ENCODE peak calls at places on chromosome X, in nine cellular contexts. U, Q, A, Y, B, E, V, M and D are unnamed samples.

GRCh38 chrX:68163446-68163845 is 269.8 kb downstream of the OPHN1 start:
- DNase-seq in U (no peak), Q (no peak), A (no peak), Y (no peak), B (no peak), E (no peak), V (no peak), M (no peak), D (no peak)

GRCh38 chrX:132209527-132209926 is 9.7 kb downstream of the RAP2C start:
- DNase-seq in U (no peak), Q (no peak), A (no peak), Y (no peak), B (no peak), E (no peak), V (no peak), M (no peak), D (no peak)

GRCh38 chrX:128884430-128884829 is 638.9 kb downstream of the SMARCA1 start:
- DNase-seq in U (no peak), Q (no peak), A (no peak), Y (no peak), B (no peak), E (no peak), V (no peak), M (no peak), D (no peak)

GRCh38 chrX:121546317-121546716 is 498.9 kb downstream of the GLUD2 start:
- DNase-seq in U (no peak), Q (no peak), A (no peak), Y (no peak), B (no peak), E (no peak), V (no peak), M (no peak), D (no peak)

GRCh38 chrX:150352114-150352513 is 11.0 kb upstream of the MAMLD1 start:
- DNase-seq in U (no peak), Q (no peak), A (no peak), Y (no peak), B (no peak), E (no peak), V (no peak), M (no peak), D (no peak)

GRCh38 chrX:1492421-1493012 is 39.8 kb upstream of the ASMTL start:
- DNase-seq in U (peak; percentile 21), Q (no peak), A (no peak), Y (no peak), B (no peak), E (no peak), V (no peak), M (peak; percentile 26), D (no peak)

GRCh38 chrX:20320461-20321159 is 53.9 kb upstream of the RPS6KA3 start:
- DNase-seq in U (no peak), Q (no peak), A (no peak), Y (no peak), B (no peak), E (no peak), V (no peak), M (no peak), D (no peak)

GRCh38 chrX:19280636-19281035 is 63.1 kb upstream of the PDHA1 start:
- DNase-seq in U (no peak), Q (no peak), A (no peak), Y (no peak), B (no peak), E (no peak), V (no peak), M (no peak), D (no peak)

GRCh38 chrX:6738518-6739470 is 203.9 kb upstream of the VCX3A start:
- DNase-seq in U (no peak), Q (no peak), A (no peak), Y (no peak), B (no peak), E (no peak), V (no peak), M (no peak), D (no peak)

GRCh38 chrX:27085346-27085745 is 377.8 kb downstream of the PPP4R3C start:
- DNase-seq in U (no peak), Q (no peak), A (no peak), Y (no peak), B (no peak), E (no peak), V (no peak), M (no peak), D (no peak)

GRCh38 chrX:96394566-96394965 is 290.1 kb upstream of the DIAPH2 start:
- DNase-seq in U (no peak), Q (no peak), A (no peak), Y (no peak), B (no peak), E (no peak), V (no peak), M (no peak), D (no peak)

GRCh38 chrX:17459008-17459407 is 84.0 kb downstream of the NHS start:
- DNase-seq in U (no peak), Q (peak; percentile 51), A (no peak), Y (no peak), B (peak; percentile 25), E (no peak), V (no peak), M (no peak), D (peak; percentile 37)

GRCh38 chrX:106168107-106168506 is at the start of gene PWWP3B:
- DNase-seq in U (no peak), Q (peak; percentile 61), A (no peak), Y (no peak), B (no peak), E (peak; percentile 33), V (peak; percentile 7), M (no peak), D (peak; percentile 67)

GRCh38 chrX:130082244-130083106 is 27.8 kb downstream of the ELF4 start:
- DNase-seq in U (peak; percentile 74), Q (peak; percentile 33), A (no peak), Y (peak; percentile 87), B (peak; percentile 53), E (peak; percentile 88), V (no peak), M (peak; percentile 73), D (peak; percentile 76)

GRCh38 chrX:8879750-8880149 is 78.6 kb upstream of the FAM9A start:
- DNase-seq in U (no peak), Q (no peak), A (no peak), Y (no peak), B (no peak), E (no peak), V (no peak), M (no peak), D (no peak)

GRCh38 chrX:65985922-65986588 is 53.8 kb downstream of the VSIG4 start:
- DNase-seq in U (peak; percentile 44), Q (peak; percentile 23), A (no peak), Y (no peak), B (no peak), E (no peak), V (no peak), M (no peak), D (peak; percentile 17)

GRCh38 chrX:30620980-30621716 is 32.1 kb upstream of the GK start:
- DNase-seq in U (no peak), Q (peak; percentile 67), A (no peak), Y (no peak), B (no peak), E (no peak), V (no peak), M (no peak), D (peak; percentile 16)

GRCh38 chrX:14922437-14922836 is 49.2 kb downstream of the MOSPD2 start:
- DNase-seq in U (no peak), Q (no peak), A (no peak), Y (no peak), B (no peak), E (no peak), V (no peak), M (no peak), D (no peak)

GRCh38 chrX:40080896-40081678 is 16.7 kb downstream of the BCOR start:
- DNase-seq in U (no peak), Q (no peak), A (no peak), Y (no peak), B (no peak), E (no peak), V (no peak), M (peak; percentile 60), D (no peak)
- H3K4me1 ChIP-seq in U (peaks cover 33% of the 10 kb centered on the region), Q (no peaks in the 10 kb centered on the region), A (peaks cover 54% of the 10 kb centered on the region), Y (peaks cover 18% of the 10 kb centered on the region), B (peaks cover 17% of the 10 kb centered on the region), E (peaks cover 35% of the 10 kb centered on the region), V (peaks cover 12% of the 10 kb centered on the region), M (no peaks in the 10 kb centered on the region), D (peaks cover 18% of the 10 kb centered on the region)

DNA sequence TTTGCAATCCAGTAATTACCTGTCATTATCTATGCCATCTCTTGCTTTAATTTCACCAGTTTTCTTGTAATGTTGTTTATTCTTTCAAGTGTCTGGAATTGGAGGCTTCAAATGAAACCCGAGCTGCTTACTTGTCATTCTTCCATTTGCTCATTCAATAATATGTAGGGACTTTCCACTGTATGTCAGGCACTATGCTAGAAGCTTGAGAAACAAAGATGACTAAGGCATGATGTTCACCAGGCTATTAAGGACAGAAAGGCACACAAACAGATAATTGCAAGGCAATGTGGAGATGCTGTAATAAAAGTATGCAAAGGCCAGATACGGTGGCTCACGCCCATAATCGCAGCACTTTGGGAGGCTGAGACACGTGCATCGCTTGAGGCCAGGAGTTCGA is 229.6 kb upstream of the TEX13C start:
- DNase-seq in U (no peak), Q (no peak), A (no peak), Y (no peak), B (no peak), E (no peak), V (no peak), M (no peak), D (no peak)
- H3K27ac ChIP-seq in U (no peak overlapping the region), Q (no peak overlapping the region), A (no peak overlapping the region), Y (no peak overlapping the region), B (no peak overlapping the region), E (no peak overlapping the region), V (no peak overlapping the region), M (no peak overlapping the region), D (no peak overlapping the region)

GRCh38 chrX:37873220-37873619 is 25.8 kb upstream of the DYNLT3 start:
- DNase-seq in U (no peak), Q (no peak), A (no peak), Y (no peak), B (no peak), E (no peak), V (no peak), M (no peak), D (no peak)

GRCh38 chrX:37872303-37872655 is 24.9 kb upstream of the DYNLT3 start:
- DNase-seq in U (no peak), Q (no peak), A (no peak), Y (no peak), B (no peak), E (no peak), V (no peak), M (no peak), D (no peak)

GRCh38 chrX:37871626-37872302 is 24.4 kb upstream of the DYNLT3 start:
- DNase-seq in U (no peak), Q (no peak), A (no peak), Y (no peak), B (peak; percentile 17), E (no peak), V (no peak), M (no peak), D (no peak)

GRCh38 chrX:37879692-37880091 is 32.3 kb upstream of the DYNLT3 start:
- DNase-seq in U (no peak), Q (no peak), A (no peak), Y (no peak), B (no peak), E (no peak), V (no peak), M (no peak), D (no peak)

GRCh38 chrX:37876716-37877115 is 29.3 kb upstream of the DYNLT3 start:
- DNase-seq in U (no peak), Q (no peak), A (no peak), Y (no peak), B (no peak), E (no peak), V (no peak), M (no peak), D (no peak)
- H3K4me1 ChIP-seq in U (no peaks in the 10 kb centered on the region), Q (no peaks in the 10 kb centered on the region), A (peaks cover 5% of the 10 kb centered on the region), Y (no peaks in the 10 kb centered on the region), B (no peaks in the 10 kb centered on the region), E (no peaks in the 10 kb centered on the region), V (no peaks in the 10 kb centered on the region), M (no peaks in the 10 kb centered on the region), D (no peaks in the 10 kb centered on the region)

GRCh38 chrX:111498538-111499103 is 12.8 kb upstream of the SERTM2 start:
- DNase-seq in U (no peak), Q (no peak), A (no peak), Y (no peak), B (no peak), E (no peak), V (no peak), M (no peak), D (no peak)
- H3K27ac ChIP-seq in U (no peak overlapping the region), Q (no peak overlapping the region), A (no peak overlapping the region), Y (no peak overlapping the region), B (no peak overlapping the region), E (no peak overlapping the region), V (no peak overlapping the region), M (peak overlapping the region; percentile 21), D (no peak overlapping the region)